ENCODE peak calls at places on chromosomes 2 and 18, in four cellular contexts. One of them, this sample, is unnamed.

GRCh38 chr18:49910019-49910418 is 96.7 kb upstream of the ACAA2 start:
- DNase-seq in hypothalamus: no peak
- DNase-seq in GM20000: no peak
- DNase-seq in NCI-H2171: no peak
- DNase-seq in this sample: no peak

GRCh38 chr18:12399231-12399630 is 8.5 kb upstream of the PRELID3A start:
- DNase-seq in hypothalamus: no peak
- DNase-seq in GM20000: no peak
- DNase-seq in NCI-H2171: no peak
- DNase-seq in this sample: no peak

GRCh38 chr2:232672581-232672980 is 24.6 kb upstream of the GIGYF2 start:
- DNase-seq in hypothalamus: no peak
- DNase-seq in GM20000: no peak
- DNase-seq in NCI-H2171: no peak
- DNase-seq in this sample: no peak

GRCh38 chr2:40292291-40292690 is 159.6 kb downstream of the SLC8A1 start:
- DNase-seq in hypothalamus: no peak
- DNase-seq in GM20000: no peak
- DNase-seq in NCI-H2171: no peak
- DNase-seq in this sample: no peak

GRCh38 chr18:36692331-36692730 is 136.5 kb downstream of the TPGS2 start:
- DNase-seq in hypothalamus: no peak
- DNase-seq in GM20000: no peak
- DNase-seq in NCI-H2171: no peak
- DNase-seq in this sample: no peak

GRCh38 chr18:79800353-79801180 is 2.8 kb downstream of the KCNG2 start:
- DNase-seq in hypothalamus: no peak
- DNase-seq in GM20000: no peak
- DNase-seq in NCI-H2171: no peak
- DNase-seq in this sample: no peak

GRCh38 chr18:26071725-26072124 is 18.7 kb downstream of the SS18 start:
- DNase-seq in hypothalamus: no peak
- DNase-seq in GM20000: no peak
- DNase-seq in NCI-H2171: no peak
- DNase-seq in this sample: no peak

GRCh38 chr18:49666045-49666444 is 104.2 kb downstream of the LIPG start:
- DNase-seq in hypothalamus: no peak
- DNase-seq in GM20000: no peak
- DNase-seq in NCI-H2171: no peak
- DNase-seq in this sample: no peak

GRCh38 chr2:45128580-45128997 is 119.3 kb upstream of the SIX2 start:
- DNase-seq in hypothalamus: no peak
- DNase-seq in GM20000: no peak
- DNase-seq in NCI-H2171: no peak
- DNase-seq in this sample: no peak

GRCh38 chr2:71602115-71602495 is 148.7 kb downstream of the DYSF start:
- DNase-seq in hypothalamus: no peak
- DNase-seq in GM20000: no peak
- DNase-seq in NCI-H2171: no peak
- DNase-seq in this sample: no peak

GRCh38 chr2:219453691-219454131 is 19.1 kb downstream of the SPEG start:
- DNase-seq in hypothalamus: peak; percentile 17
- DNase-seq in GM20000: no peak
- DNase-seq in NCI-H2171: peak; percentile 47
- DNase-seq in this sample: no peak

GRCh38 chr18:63603772-63604171 is 16.6 kb downstream of the SERPINB13 start:
- DNase-seq in hypothalamus: no peak
- DNase-seq in GM20000: peak; percentile 60
- DNase-seq in NCI-H2171: no peak
- DNase-seq in this sample: no peak

GRCh38 chr2:25312958-25313710 is 28.6 kb downstream of the DNMT3A start:
- DNase-seq in hypothalamus: no peak
- DNase-seq in GM20000: no peak
- DNase-seq in NCI-H2171: no peak
- DNase-seq in this sample: no peak

GRCh38 chr2:168816369-168816768 is 13.9 kb downstream of the NOSTRIN start:
- DNase-seq in hypothalamus: no peak
- DNase-seq in GM20000: no peak
- DNase-seq in NCI-H2171: no peak
- DNase-seq in this sample: no peak

GRCh38 chr2:17539596-17539992 is 902 bp upstream of the VSNL1 start:
- DNase-seq in hypothalamus: no peak
- DNase-seq in GM20000: no peak
- DNase-seq in NCI-H2171: no peak
- DNase-seq in this sample: no peak

GRCh38 chr2:227415538-227416424 is 28.0 kb upstream of the SCYGR1 start:
- DNase-seq in hypothalamus: no peak
- DNase-seq in GM20000: no peak
- DNase-seq in NCI-H2171: no peak
- DNase-seq in this sample: no peak

GRCh38 chr2:11904029-11904428 is 157.6 kb downstream of the LPIN1 start:
- DNase-seq in hypothalamus: no peak
- DNase-seq in GM20000: peak; percentile 28
- DNase-seq in NCI-H2171: no peak
- DNase-seq in this sample: no peak

GRCh38 chr2:9614562-9614961 is 16.2 kb downstream of the YWHAQ start:
- DNase-seq in hypothalamus: no peak
- DNase-seq in GM20000: no peak
- DNase-seq in NCI-H2171: no peak
- DNase-seq in this sample: no peak

GRCh38 chr2:69225933-69226332 is 161.1 kb downstream of the GFPT1 start:
- DNase-seq in hypothalamus: no peak
- DNase-seq in GM20000: no peak
- DNase-seq in NCI-H2171: no peak
- DNase-seq in this sample: no peak

GRCh38 chr2:118059919-118060478 is 28.3 kb upstream of the INSIG2 start:
- DNase-seq in hypothalamus: no peak
- DNase-seq in GM20000: no peak
- DNase-seq in NCI-H2171: no peak
- DNase-seq in this sample: no peak

GRCh38 chr2:74415762-74416395 is 5.5 kb downstream of the C2orf81 start:
- DNase-seq in hypothalamus: no peak
- DNase-seq in GM20000: no peak
- DNase-seq in NCI-H2171: no peak
- DNase-seq in this sample: peak; percentile 16

GRCh38 chr2:227849906-227850305 is 21.5 kb upstream of the DAW1 start:
- DNase-seq in hypothalamus: no peak
- DNase-seq in GM20000: no peak
- DNase-seq in NCI-H2171: no peak
- DNase-seq in this sample: no peak

GRCh38 chr2:168189835-168190426 is 57.5 kb downstream of the STK39 start:
- DNase-seq in hypothalamus: no peak
- DNase-seq in GM20000: no peak
- DNase-seq in NCI-H2171: no peak
- DNase-seq in this sample: no peak

GRCh38 chr2:132977812-132978529 is 308.0 kb upstream of the LYPD1 start:
- DNase-seq in hypothalamus: no peak
- DNase-seq in GM20000: no peak
- DNase-seq in NCI-H2171: no peak
- DNase-seq in this sample: no peak

GRCh38 chr2:9092383-9093282 is 89.1 kb upstream of the MBOAT2 start:
- DNase-seq in hypothalamus: no peak
- DNase-seq in GM20000: peak; percentile 59
- DNase-seq in NCI-H2171: no peak
- DNase-seq in this sample: no peak

GRCh38 chr2:6224267-6224666 is 532.1 kb downstream of the SOX11 start:
- DNase-seq in hypothalamus: no peak
- DNase-seq in GM20000: peak; percentile 26
- DNase-seq in NCI-H2171: no peak
- DNase-seq in this sample: no peak

GRCh38 chr2:74602553-74603281 is 45.4 kb downstream of the M1AP start:
- DNase-seq in hypothalamus: no peak
- DNase-seq in GM20000: no peak
- DNase-seq in NCI-H2171: no peak
- DNase-seq in this sample: no peak

GRCh38 chr2:2041256-2041824 is 289.7 kb downstream of the MYT1L start:
- DNase-seq in hypothalamus: no peak
- DNase-seq in GM20000: no peak
- DNase-seq in NCI-H2171: no peak
- DNase-seq in this sample: no peak

GRCh38 chr2:235330775-235331438 is 162.9 kb upstream of the AGAP1 start:
- DNase-seq in hypothalamus: no peak
- DNase-seq in GM20000: no peak
- DNase-seq in NCI-H2171: no peak
- DNase-seq in this sample: no peak

This sample was measured in DMS153.